ENCODE peak calls at places on chromosomes 12 and 14, in seven cellular contexts. X is Right ventricle myocardium superior; O is body of pancreas; Y is lower lobe of right lung; K is CD4-positive, alpha-beta T cell; F is activated naive CD8-positive, alpha-beta T cell treated with anti-CD3 and anti-CD28 coated beads, Interleukin-2, amount 50 U/mL, for 24 hours; L is activated CD8-positive, alpha-beta T cell treated with anti-CD3 and anti-CD28 coated beads for 36 hours. V is an unnamed sample.

GRCh38 chr14:93108105-93108504 is 7.6 kb downstream of the ITPK1 start:
- ATAC-seq in X (no peak), O (no peak), Y (no peak), K (no peak), F (no peak), L (no peak), V (no peak)

GRCh38 chr14:96455588-96455987 is 46.6 kb upstream of the PAPOLA start:
- ATAC-seq in X (no peak), O (no peak), Y (no peak), K (no peak), F (peak), L (no peak), V (no peak)

GRCh38 chr12:121762269-121762668 is 31.2 kb downstream of the RHOF start:
- ATAC-seq in X (peak), O (no peak), Y (peak), K (no peak), F (no peak), L (no peak), V (no peak)

GRCh38 chr14:103081951-103082350 is 2.1 kb upstream of the LBHD2 start:
- ATAC-seq in X (no peak), O (no peak), Y (no peak), K (no peak), F (no peak), L (no peak), V (no peak)

GRCh38 chr12:42638697-42639096 is 49.2 kb upstream of the PRICKLE1 start:
- ATAC-seq in X (no peak), O (no peak), Y (no peak), K (no peak), F (no peak), L (no peak), V (no peak)

GRCh38 chr12:76041406-76041805 is 9.8 kb upstream of the PHLDA1 start:
- ATAC-seq in X (no peak), O (no peak), Y (peak), K (no peak), F (no peak), L (no peak), V (no peak)

GRCh38 chr12:13039557-13039956 is 4.6 kb upstream of the FAM234B start:
- ATAC-seq in X (no peak), O (no peak), Y (no peak), K (no peak), F (no peak), L (no peak), V (no peak)

GRCh38 chr14:70192915-70193314 is 4.2 kb upstream of the SLC8A3 start:
- ATAC-seq in X (no peak), O (no peak), Y (no peak), K (no peak), F (no peak), L (no peak), V (no peak)

GRCh38 chr12:129215436-129216025 is 362.3 kb downstream of the GLT1D1 start:
- ATAC-seq in X (no peak), O (no peak), Y (no peak), K (no peak), F (no peak), L (no peak), V (no peak)

GRCh38 chr14:29664515-29664914 is 263.1 kb downstream of the PRKD1 start:
- ATAC-seq in X (no peak), O (no peak), Y (no peak), K (no peak), F (no peak), L (no peak), V (no peak)

GRCh38 chr14:67926821-67927220 is 107.2 kb downstream of the RAD51B start:
- ATAC-seq in X (no peak), O (no peak), Y (no peak), K (no peak), F (no peak), L (no peak), V (no peak)

GRCh38 chr12:109729837-109730200 is 16.2 kb downstream of the FAM222A start:
- ATAC-seq in X (no peak), O (no peak), Y (no peak), K (no peak), F (no peak), L (no peak), V (no peak)

V was measured in activated T-helper 17 cell treated with anti-CD3 and anti-CD28 coated beads, Interleukin-2, amount 50 U/mL, for 72 hours.